ENCODE peak calls at places on chromosomes 6 and 20, in five cellular contexts. One of them, this sample, is unnamed.

GRCh38 chr6:1094306-1094705 is 217.6 kb upstream of the FOXQ1 start:
- DNase-seq in endothelial cell of umbilical vein: no peak
- DNase-seq in OCI-LY7: no peak
- DNase-seq in HCT116: no peak
- DNase-seq in IMR-90: peak
- DNase-seq in this sample: no peak

GRCh38 chr20:23156170-23156841 is 70.2 kb upstream of the CD93 start:
- DNase-seq in IMR-90: peak
- DNase-seq in HCT116: peak
- DNase-seq in endothelial cell of umbilical vein: peak
- DNase-seq in OCI-LY7: no peak
- DNase-seq in this sample: no peak

GRCh38 chr6:165704001-165704748 is 41.1 kb upstream of the PDE10A start:
- DNase-seq in endothelial cell of umbilical vein: peak
- DNase-seq in IMR-90: peak
- DNase-seq in HCT116: no peak
- DNase-seq in OCI-LY7: no peak
- DNase-seq in this sample: no peak

GRCh38 chr6:51531623-51532022 is 555.8 kb downstream of the PKHD1 start:
- DNase-seq in IMR-90: no peak
- DNase-seq in HCT116: no peak
- DNase-seq in OCI-LY7: no peak
- DNase-seq in endothelial cell of umbilical vein: no peak
- DNase-seq in this sample: peak

GRCh38 chr20:53547664-53548239 is 45.9 kb downstream of the ZNF217 start:
- DNase-seq in endothelial cell of umbilical vein: peak
- DNase-seq in OCI-LY7: peak
- DNase-seq in IMR-90: peak
- DNase-seq in HCT116: peak
- DNase-seq in this sample: peak

GRCh38 chr6:139473239-139473701 is 98.8 kb upstream of the CITED2 start:
- DNase-seq in endothelial cell of umbilical vein: no peak
- DNase-seq in OCI-LY7: no peak
- DNase-seq in HCT116: no peak
- DNase-seq in IMR-90: no peak
- DNase-seq in this sample: no peak

GRCh38 chr20:33130553-33130952 is 37.4 kb upstream of the BPIFA2 start:
- DNase-seq in endothelial cell of umbilical vein: no peak
- DNase-seq in HCT116: no peak
- DNase-seq in OCI-LY7: no peak
- DNase-seq in IMR-90: no peak
- DNase-seq in this sample: no peak

GRCh38 chr6:128275030-128275429 is 245.4 kb downstream of the PTPRK start:
- DNase-seq in IMR-90: peak
- DNase-seq in HCT116: no peak
- DNase-seq in OCI-LY7: no peak
- DNase-seq in endothelial cell of umbilical vein: peak
- DNase-seq in this sample: no peak

GRCh38 chr6:36419295-36419694 is 23.4 kb downstream of the PXT1 start:
- DNase-seq in HCT116: no peak
- DNase-seq in endothelial cell of umbilical vein: no peak
- DNase-seq in OCI-LY7: no peak
- DNase-seq in IMR-90: no peak
- DNase-seq in this sample: no peak

GRCh38 chr6:22145823-22146379 is 150.9 kb downstream of the PRL start:
- DNase-seq in IMR-90: peak
- DNase-seq in endothelial cell of umbilical vein: peak
- DNase-seq in OCI-LY7: no peak
- DNase-seq in HCT116: no peak
- DNase-seq in this sample: peak

GRCh38 chr20:37542281-37542680 is 14.6 kb upstream of the BLCAP start:
- DNase-seq in endothelial cell of umbilical vein: peak
- DNase-seq in IMR-90: peak
- DNase-seq in OCI-LY7: no peak
- DNase-seq in HCT116: no peak
- DNase-seq in this sample: no peak

GRCh38 chr6:149877678-149878077 is 13.5 kb upstream of the LRP11 start:
- DNase-seq in OCI-LY7: no peak
- DNase-seq in IMR-90: no peak
- DNase-seq in endothelial cell of umbilical vein: no peak
- DNase-seq in HCT116: no peak
- DNase-seq in this sample: no peak

GRCh38 chr6:159913862-159914564 is 23.2 kb downstream of the MAS1 start:
- DNase-seq in HCT116: no peak
- DNase-seq in IMR-90: no peak
- DNase-seq in endothelial cell of umbilical vein: no peak
- DNase-seq in OCI-LY7: no peak
- DNase-seq in this sample: no peak

GRCh38 chr6:131532476-131533108 is 40.4 kb upstream of the ARG1 start:
- DNase-seq in HCT116: no peak
- DNase-seq in IMR-90: peak
- DNase-seq in OCI-LY7: no peak
- DNase-seq in endothelial cell of umbilical vein: no peak
- DNase-seq in this sample: no peak

GRCh38 chr20:38601216-38602184 is at the start of gene ARHGAP40:
- DNase-seq in IMR-90: no peak
- DNase-seq in endothelial cell of umbilical vein: no peak
- DNase-seq in OCI-LY7: no peak
- DNase-seq in HCT116: peak
- DNase-seq in this sample: no peak

DNA sequence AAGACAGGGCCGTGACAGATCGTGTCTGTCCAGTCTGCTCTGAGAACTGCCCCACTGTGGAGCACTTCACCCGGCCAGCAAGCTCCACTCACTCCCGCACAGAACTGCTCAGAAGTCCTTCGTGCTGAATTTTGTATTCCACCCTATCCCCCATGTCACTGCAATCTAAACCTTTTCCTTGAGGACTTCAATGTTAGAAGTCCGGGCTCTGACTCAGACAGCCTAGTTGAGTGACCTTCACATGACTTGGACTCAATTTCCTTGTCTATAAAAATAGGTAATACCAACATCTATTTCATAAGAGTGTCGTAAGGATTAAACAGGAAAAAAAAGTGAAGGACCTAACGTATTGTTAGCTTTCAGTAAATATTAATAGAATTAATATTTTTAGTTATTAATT is 161.6 kb downstream of the QRSL1 start:
- DNase-seq in OCI-LY7: no peak
- DNase-seq in HCT116: no peak
- DNase-seq in IMR-90: no peak
- DNase-seq in endothelial cell of umbilical vein: no peak
- DNase-seq in this sample: no peak
- H2AFZ ChIP-seq in OCI-LY7: no peak
- H2AFZ ChIP-seq in HCT116: no peak
- H2AFZ ChIP-seq in IMR-90: no peak
- H2AFZ ChIP-seq in endothelial cell of umbilical vein: no peak
- H2AFZ ChIP-seq in this sample: no peak

GRCh38 chr20:58605292-58606065 is 45.6 kb upstream of the STX16 start:
- DNase-seq in HCT116: no peak
- DNase-seq in IMR-90: no peak
- DNase-seq in OCI-LY7: no peak
- DNase-seq in endothelial cell of umbilical vein: no peak
- DNase-seq in this sample: no peak
- H2AFZ ChIP-seq in HCT116: no peak
- H2AFZ ChIP-seq in IMR-90: peak
- H2AFZ ChIP-seq in OCI-LY7: no peak
- H2AFZ ChIP-seq in endothelial cell of umbilical vein: no peak
- H2AFZ ChIP-seq in this sample: no peak

GRCh38 chr20:36104244-36104643 is 50.3 kb upstream of the EPB41L1 start:
- DNase-seq in HCT116: no peak
- DNase-seq in OCI-LY7: no peak
- DNase-seq in endothelial cell of umbilical vein: no peak
- DNase-seq in IMR-90: no peak
- DNase-seq in this sample: no peak

GRCh38 chr20:36101201-36101600 is 53.3 kb upstream of the EPB41L1 start:
- DNase-seq in IMR-90: no peak
- DNase-seq in endothelial cell of umbilical vein: no peak
- DNase-seq in OCI-LY7: peak
- DNase-seq in HCT116: no peak
- DNase-seq in this sample: no peak

GRCh38 chr20:36104856-36105255 is 49.7 kb upstream of the EPB41L1 start:
- DNase-seq in HCT116: no peak
- DNase-seq in IMR-90: no peak
- DNase-seq in OCI-LY7: no peak
- DNase-seq in endothelial cell of umbilical vein: no peak
- DNase-seq in this sample: no peak

GRCh38 chr20:36102306-36102705 is 52.2 kb upstream of the EPB41L1 start:
- DNase-seq in HCT116: no peak
- DNase-seq in IMR-90: no peak
- DNase-seq in OCI-LY7: no peak
- DNase-seq in endothelial cell of umbilical vein: no peak
- DNase-seq in this sample: no peak

DNA sequence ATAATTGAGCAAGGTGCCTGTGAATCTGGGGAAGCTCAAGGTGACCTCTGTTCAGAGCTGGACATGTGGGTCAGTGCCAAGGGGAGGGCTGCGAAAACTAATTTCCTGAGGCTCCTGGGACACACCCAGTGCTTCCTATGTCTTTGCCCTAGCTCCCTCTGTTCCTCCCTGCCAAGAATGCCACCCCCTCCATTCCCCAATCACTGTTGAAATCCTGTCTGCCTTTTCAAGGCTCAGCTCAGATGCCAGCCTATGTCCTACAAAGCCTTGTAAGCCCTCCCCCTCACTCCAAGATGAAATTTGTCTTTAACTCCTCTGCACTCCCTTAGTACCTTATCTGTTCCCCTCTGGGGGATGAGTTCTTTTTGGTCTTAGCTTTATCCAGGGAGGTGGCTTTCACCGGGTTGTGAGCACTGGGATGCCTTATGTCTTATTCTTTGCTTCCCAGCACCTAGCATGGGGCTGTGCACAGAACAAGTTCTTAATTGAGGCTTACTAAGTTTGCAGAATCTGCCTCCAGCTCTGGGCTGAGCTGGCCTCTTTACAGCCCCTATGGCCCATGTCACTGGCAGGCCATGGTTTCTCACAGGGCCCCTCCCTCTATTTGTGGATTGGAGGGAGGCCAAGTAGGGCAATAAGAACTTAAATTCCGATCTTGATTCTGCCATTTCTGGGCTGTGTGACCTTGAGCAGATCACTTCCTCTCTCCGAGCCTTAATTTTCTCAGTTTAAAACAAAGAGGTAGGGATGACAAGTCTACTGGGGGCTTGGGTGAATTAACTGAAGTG is 51.5 kb upstream of the EPB41L1 start:
- DNase-seq in IMR-90: no peak
- DNase-seq in HCT116: no peak
- DNase-seq in OCI-LY7: no peak
- DNase-seq in endothelial cell of umbilical vein: peak
- DNase-seq in this sample: no peak
- H2AFZ ChIP-seq in IMR-90: no peak
- H2AFZ ChIP-seq in HCT116: no peak
- H2AFZ ChIP-seq in OCI-LY7: no peak
- H2AFZ ChIP-seq in endothelial cell of umbilical vein: no peak
- H2AFZ ChIP-seq in this sample: no peak

DNA sequence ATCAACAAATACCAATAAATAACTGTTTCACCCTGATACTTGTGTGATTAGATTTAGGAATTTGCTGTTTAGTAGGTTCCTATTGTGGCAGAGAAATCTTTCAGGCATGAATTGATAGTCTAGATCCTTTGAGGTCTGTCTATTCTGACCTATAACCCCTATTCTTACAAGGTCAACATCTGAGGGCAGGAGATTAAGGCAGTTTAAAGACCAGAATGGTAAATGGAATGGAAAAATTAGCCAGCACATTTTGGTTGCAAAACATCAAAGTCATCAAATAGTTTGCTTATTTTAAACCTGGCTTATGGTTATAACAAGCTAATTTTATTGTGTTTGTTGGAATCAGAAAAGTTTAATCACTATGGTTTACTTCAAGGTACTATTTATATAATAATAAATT is 78.4 kb downstream of the LIN28B start:
- DNase-seq in HCT116: no peak
- DNase-seq in endothelial cell of umbilical vein: no peak
- DNase-seq in OCI-LY7: no peak
- DNase-seq in IMR-90: no peak
- DNase-seq in this sample: no peak
- H2AFZ ChIP-seq in HCT116: peak
- H2AFZ ChIP-seq in endothelial cell of umbilical vein: no peak
- H2AFZ ChIP-seq in OCI-LY7: no peak
- H2AFZ ChIP-seq in IMR-90: no peak
- H2AFZ ChIP-seq in this sample: no peak

DNA sequence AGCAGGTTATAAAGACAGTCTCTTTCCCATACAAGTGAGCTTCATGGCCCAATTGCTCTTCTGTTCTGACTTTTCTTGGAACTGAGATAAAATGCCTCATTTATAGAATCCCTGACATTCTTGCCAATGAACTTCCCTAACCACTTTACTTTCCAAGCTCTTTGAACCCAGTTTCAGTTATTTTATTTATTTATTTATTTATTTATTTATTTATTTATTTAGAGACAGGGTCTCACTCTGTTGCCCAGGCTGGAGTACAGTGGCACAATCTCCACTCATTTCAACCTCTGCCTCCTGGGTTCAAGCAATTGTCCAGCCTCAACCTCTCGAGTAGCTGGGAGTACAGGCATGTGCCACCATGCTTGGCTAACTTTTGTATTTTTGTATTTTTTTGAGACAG is 138.5 kb upstream of the ZNF184 start:
- DNase-seq in HCT116: no peak
- DNase-seq in endothelial cell of umbilical vein: no peak
- DNase-seq in IMR-90: no peak
- DNase-seq in OCI-LY7: no peak
- DNase-seq in this sample: no peak
- H2AFZ ChIP-seq in HCT116: no peak
- H2AFZ ChIP-seq in endothelial cell of umbilical vein: no peak
- H2AFZ ChIP-seq in IMR-90: no peak
- H2AFZ ChIP-seq in OCI-LY7: no peak
- H2AFZ ChIP-seq in this sample: no peak

This sample was measured in DND-41.